ENCODE peak calls at places on chromosomes 4 and X, in nine cellular contexts. S, N, W, H, D, B, R, O and F are unnamed samples.

GRCh38 chr4:183130328-183131155 is 31.5 kb downstream of the WWC2 start:
- DNase-seq in S (no peak), N (no peak), W (peak), H (no peak), D (no peak), B (no peak), R (peak), O (no peak), F (peak)

GRCh38 chrX:49041683-49042529 is 1.3 kb downstream of the TFE3 start:
- DNase-seq in S (no peak), N (no peak), W (no peak), H (no peak), D (no peak), B (no peak), R (no peak), O (no peak), F (no peak)

GRCh38 chrX:33211356-33212254 is at the start of gene DMD:
- DNase-seq in S (peak), N (no peak), W (peak), H (no peak), D (no peak), B (no peak), R (peak), O (no peak), F (no peak)

GRCh38 chr4:168654206-168655174 is 157.6 kb downstream of the PALLD start:
- DNase-seq in S (peak), N (no peak), W (peak), H (no peak), D (no peak), B (no peak), R (no peak), O (no peak), F (peak)

GRCh38 chrX:20217279-20217678 is 49.4 kb downstream of the RPS6KA3 start:
- DNase-seq in S (no peak), N (no peak), W (no peak), H (peak), D (no peak), B (no peak), R (no peak), O (no peak), F (no peak)

GRCh38 chr4:5370286-5370685 is 319.0 kb downstream of the STK32B start:
- DNase-seq in S (no peak), N (no peak), W (no peak), H (peak), D (no peak), B (peak), R (no peak), O (no peak), F (no peak)

GRCh38 chrX:39418936-39419659 is 617.8 kb downstream of the MID1IP1 start:
- DNase-seq in S (no peak), N (no peak), W (no peak), H (no peak), D (no peak), B (no peak), R (no peak), O (no peak), F (peak)

GRCh38 chr4:100348472-100348871 is 158.2 kb upstream of the DDIT4L start:
- DNase-seq in S (no peak), N (no peak), W (no peak), H (peak), D (no peak), B (no peak), R (no peak), O (no peak), F (no peak)

GRCh38 chr4:74370912-74371311 is 6.0 kb downstream of the EREG start:
- DNase-seq in S (peak), N (peak), W (no peak), H (no peak), D (no peak), B (no peak), R (no peak), O (no peak), F (no peak)

GRCh38 chr4:126977306-126977705 is 655.5 kb upstream of the INTU start:
- DNase-seq in S (no peak), N (no peak), W (no peak), H (no peak), D (no peak), B (no peak), R (no peak), O (no peak), F (no peak)

GRCh38 chr4:85937507-85937906 is 422.3 kb downstream of the MAPK10 start:
- DNase-seq in S (no peak), N (no peak), W (no peak), H (no peak), D (no peak), B (no peak), R (no peak), O (no peak), F (no peak)

GRCh38 chr4:183915976-183916375 is 10.9 kb downstream of the STOX2 start:
- DNase-seq in S (no peak), N (no peak), W (no peak), H (no peak), D (no peak), B (no peak), R (no peak), O (no peak), F (no peak)

GRCh38 chr4:4990857-4991540 is 28.3 kb downstream of the CYTL1 start:
- DNase-seq in S (peak), N (no peak), W (no peak), H (no peak), D (no peak), B (peak), R (no peak), O (no peak), F (peak)

GRCh38 chrX:44980883-44981282 is 107.9 kb downstream of the KDM6A start:
- DNase-seq in S (no peak), N (no peak), W (no peak), H (no peak), D (no peak), B (no peak), R (no peak), O (no peak), F (no peak)

GRCh38 chr4:122668241-122668640 is 47.4 kb upstream of the IL21 start:
- DNase-seq in S (no peak), N (no peak), W (no peak), H (no peak), D (no peak), B (no peak), R (no peak), O (no peak), F (no peak)

GRCh38 chr4:166622425-166622977 is 611.8 kb downstream of the SPOCK3 start:
- DNase-seq in S (no peak), N (no peak), W (no peak), H (no peak), D (no peak), B (no peak), R (no peak), O (no peak), F (no peak)

GRCh38 chrX:30895331-30895730 is 6.3 kb upstream of the TAB3 start:
- DNase-seq in S (no peak), N (no peak), W (no peak), H (no peak), D (no peak), B (no peak), R (no peak), O (no peak), F (no peak)

GRCh38 chrX:130108647-130109428 is 1.5 kb downstream of the ELF4 start:
- DNase-seq in S (peak), N (no peak), W (no peak), H (no peak), D (peak), B (no peak), R (no peak), O (peak), F (no peak)

GRCh38 chr4:155673453-155673979 is 6.9 kb downstream of the GUCY1A1 start:
- DNase-seq in S (no peak), N (no peak), W (no peak), H (no peak), D (no peak), B (no peak), R (no peak), O (no peak), F (no peak)

GRCh38 chrX:9033586-9033985 is 341 bp downstream of the FAM9B start:
- DNase-seq in S (no peak), N (no peak), W (no peak), H (no peak), D (peak), B (no peak), R (no peak), O (no peak), F (no peak)

GRCh38 chr4:56976283-56976877 is 1.0 kb downstream of the NOA1 start:
- DNase-seq in S (no peak), N (no peak), W (no peak), H (no peak), D (no peak), B (no peak), R (peak), O (no peak), F (peak)

GRCh38 chr4:95045429-95045828 is 287.7 kb downstream of the BMPR1B start:
- DNase-seq in S (no peak), N (no peak), W (no peak), H (no peak), D (no peak), B (no peak), R (no peak), O (no peak), F (no peak)

GRCh38 chr4:147791341-147791740 is 59.5 kb downstream of the ARHGAP10 start:
- DNase-seq in S (no peak), N (no peak), W (no peak), H (no peak), D (no peak), B (no peak), R (no peak), O (no peak), F (no peak)

GRCh38 chr4:8419222-8420041 is 21.1 kb downstream of the ACOX3 start:
- DNase-seq in S (no peak), N (no peak), W (no peak), H (no peak), D (no peak), B (no peak), R (no peak), O (no peak), F (no peak)

GRCh38 chr4:112523008-112523440 is 7.0 kb upstream of the NEUROG2 start:
- DNase-seq in S (peak), N (no peak), W (no peak), H (no peak), D (peak), B (no peak), R (no peak), O (no peak), F (no peak)

GRCh38 chr4:127782275-127783025 is at the start of gene HSPA4L:
- DNase-seq in S (peak), N (peak), W (peak), H (peak), D (peak), B (peak), R (no peak), O (peak), F (peak)

GRCh38 chr4:38241541-38241940 is 281.3 kb downstream of the PTTG2 start:
- DNase-seq in S (no peak), N (no peak), W (no peak), H (no peak), D (no peak), B (no peak), R (no peak), O (no peak), F (no peak)

GRCh38 chrX:6325437-6325836 is 96.8 kb upstream of the NLGN4X start:
- DNase-seq in S (no peak), N (no peak), W (no peak), H (no peak), D (no peak), B (no peak), R (no peak), O (no peak), F (no peak)

GRCh38 chrX:19630228-19630627 is 114.9 kb upstream of the MAP3K15 start:
- DNase-seq in S (no peak), N (no peak), W (no peak), H (no peak), D (no peak), B (no peak), R (no peak), O (no peak), F (no peak)

GRCh38 chr4:9947168-9948062 is 73.9 kb downstream of the SLC2A9 start:
- DNase-seq in S (no peak), N (no peak), W (no peak), H (no peak), D (no peak), B (no peak), R (no peak), O (no peak), F (peak)

GRCh38 chr4:155879767-155880166 is 13.7 kb upstream of the ASIC5 start:
- DNase-seq in S (no peak), N (no peak), W (no peak), H (no peak), D (no peak), B (no peak), R (no peak), O (no peak), F (no peak)

GRCh38 chr4:76420901-76421581 is at the start of gene CCDC158:
- DNase-seq in S (no peak), N (no peak), W (no peak), H (no peak), D (peak), B (no peak), R (no peak), O (no peak), F (peak)

GRCh38 chrX:48035891-48036290 is 29.1 kb downstream of the SPACA5 start:
- DNase-seq in S (no peak), N (no peak), W (no peak), H (no peak), D (no peak), B (no peak), R (no peak), O (no peak), F (no peak)

GRCh38 chrX:66022742-66023725 is 16.8 kb downstream of the VSIG4 start:
- DNase-seq in S (no peak), N (no peak), W (no peak), H (no peak), D (no peak), B (no peak), R (no peak), O (no peak), F (no peak)

DNA sequence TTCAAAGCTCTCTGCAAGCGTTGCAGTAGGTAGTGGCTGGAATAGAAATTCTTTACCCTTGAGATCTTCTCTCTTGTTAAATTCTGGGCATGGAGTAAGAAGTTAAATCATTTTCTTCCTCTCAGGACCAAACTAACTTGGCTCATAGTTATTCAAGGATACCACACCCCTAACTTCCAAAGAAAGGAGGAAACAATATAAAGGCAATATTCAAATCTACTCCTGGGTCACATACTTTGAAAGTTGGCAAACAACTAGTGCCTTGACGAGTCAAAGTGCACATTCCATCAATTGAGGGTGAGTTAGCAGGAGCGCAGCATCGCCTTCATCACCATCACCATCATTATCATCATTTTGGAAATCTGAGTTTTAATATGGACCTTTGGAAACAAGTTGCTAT is 20.4 kb upstream of the KIT start:
- DNase-seq in S (no peak), N (no peak), W (no peak), H (no peak), D (no peak), B (no peak), R (no peak), O (no peak), F (no peak)
- TF ChIP-seq POLR2AphosphoS5 in S (no peak), N (no peak), W (no peak), H (no peak), D (no peak), B (no peak), R (no peak), O (no peak), F (no peak)

GRCh38 chrX:1178580-1179057 is 33.8 kb downstream of the CRLF2 start:
- DNase-seq in S (no peak), N (no peak), W (no peak), H (no peak), D (peak), B (no peak), R (no peak), O (no peak), F (no peak)
- TF ChIP-seq POLR2AphosphoS5 in S (no peak), N (no peak), W (no peak), H (no peak), D (no peak), B (no peak), R (no peak), O (no peak), F (no peak)

GRCh38 chr4:110900206-110900769 is 277.4 kb upstream of the PITX2 start:
- DNase-seq in S (no peak), N (no peak), W (no peak), H (no peak), D (no peak), B (no peak), R (no peak), O (no peak), F (no peak)
- TF ChIP-seq POLR2AphosphoS5 in S (no peak), N (no peak), W (no peak), H (no peak), D (no peak), B (no peak), R (no peak), O (no peak), F (no peak)

GRCh38 chr4:2836391-2836859 is 7.2 kb upstream of the ADD1 start:
- DNase-seq in S (peak), N (no peak), W (no peak), H (no peak), D (no peak), B (no peak), R (no peak), O (no peak), F (peak)
- TF ChIP-seq POLR2AphosphoS5 in S (no peak), N (no peak), W (no peak), H (no peak), D (peak), B (no peak), R (no peak), O (no peak), F (no peak)

DNA sequence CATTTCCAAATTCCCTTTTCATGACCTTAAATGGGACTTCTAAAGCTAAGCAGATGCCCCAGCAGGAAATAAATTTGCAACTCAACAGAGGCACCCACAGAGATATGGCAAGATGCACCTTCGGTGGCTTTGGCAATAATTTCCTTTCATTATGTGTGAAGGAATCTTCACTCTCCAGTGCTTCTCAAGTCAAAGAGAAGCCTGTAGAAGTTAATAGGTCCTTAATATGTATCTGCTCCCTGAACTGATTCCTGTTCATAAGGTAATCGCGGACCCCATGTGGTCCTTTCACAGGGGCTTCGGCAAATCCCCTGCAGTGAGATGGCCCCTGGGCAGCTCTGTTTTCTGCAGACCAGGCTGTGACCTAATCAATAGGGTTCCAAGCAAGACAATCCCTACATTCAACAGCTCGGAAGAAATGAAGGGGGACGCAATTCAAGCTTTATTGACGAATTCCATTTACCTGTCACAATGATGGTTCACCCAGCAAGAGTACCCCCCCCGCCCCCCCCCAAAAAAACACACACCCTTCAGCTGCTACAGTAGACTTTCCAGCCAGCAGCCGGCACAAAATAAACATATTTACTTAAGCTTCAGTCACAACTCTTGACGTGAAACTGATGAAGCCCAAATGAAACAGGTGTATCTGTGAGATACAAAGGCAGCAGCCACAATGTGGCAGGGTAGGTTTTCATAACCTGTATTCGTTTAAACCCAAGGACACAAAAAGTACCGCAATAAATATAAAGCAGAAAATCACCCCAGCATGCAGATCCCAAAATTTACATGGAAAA is 35.3 kb downstream of the FAT1 start:
- DNase-seq in S (no peak), N (no peak), W (no peak), H (no peak), D (no peak), B (no peak), R (no peak), O (no peak), F (no peak)
- TF ChIP-seq POLR2AphosphoS5 in S (no peak), N (no peak), W (no peak), H (no peak), D (no peak), B (no peak), R (no peak), O (no peak), F (no peak)

GRCh38 chr4:79134767-79135166 is 191.1 kb downstream of the NAA11 start:
- DNase-seq in S (no peak), N (no peak), W (no peak), H (no peak), D (no peak), B (no peak), R (no peak), O (no peak), F (no peak)

GRCh38 chr4:79132826-79133225 is 193.0 kb downstream of the NAA11 start:
- DNase-seq in S (no peak), N (no peak), W (no peak), H (no peak), D (no peak), B (no peak), R (no peak), O (no peak), F (no peak)
- TF ChIP-seq POLR2AphosphoS5 in S (no peak), N (no peak), W (no peak), H (no peak), D (no peak), B (no peak), R (peak), O (no peak), F (no peak)

DNA sequence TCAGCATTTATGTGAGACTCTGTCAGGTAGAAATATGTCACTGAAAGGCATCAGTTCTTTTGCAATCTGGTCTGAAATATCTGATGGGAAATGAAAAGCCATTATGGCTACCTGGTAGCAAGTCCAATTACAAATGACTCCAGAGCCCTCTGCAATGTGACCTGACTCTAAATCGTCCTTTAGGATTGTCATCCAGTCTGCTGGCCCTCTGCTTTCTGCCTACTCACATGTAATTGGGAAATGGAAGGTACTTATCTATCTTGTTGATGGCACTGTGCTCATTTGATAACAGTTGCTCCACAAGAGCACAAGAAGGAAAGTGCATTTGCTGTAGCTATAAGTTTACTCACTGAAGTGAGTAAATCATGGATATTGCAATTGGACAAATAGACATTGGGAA is 799.8 kb downstream of the RAPGEF2 start:
- DNase-seq in S (no peak), N (no peak), W (no peak), H (no peak), D (no peak), B (no peak), R (no peak), O (no peak), F (no peak)
- TF ChIP-seq POLR2AphosphoS5 in S (no peak), N (no peak), W (no peak), H (no peak), D (no peak), B (no peak), R (no peak), O (no peak), F (no peak)

DNA sequence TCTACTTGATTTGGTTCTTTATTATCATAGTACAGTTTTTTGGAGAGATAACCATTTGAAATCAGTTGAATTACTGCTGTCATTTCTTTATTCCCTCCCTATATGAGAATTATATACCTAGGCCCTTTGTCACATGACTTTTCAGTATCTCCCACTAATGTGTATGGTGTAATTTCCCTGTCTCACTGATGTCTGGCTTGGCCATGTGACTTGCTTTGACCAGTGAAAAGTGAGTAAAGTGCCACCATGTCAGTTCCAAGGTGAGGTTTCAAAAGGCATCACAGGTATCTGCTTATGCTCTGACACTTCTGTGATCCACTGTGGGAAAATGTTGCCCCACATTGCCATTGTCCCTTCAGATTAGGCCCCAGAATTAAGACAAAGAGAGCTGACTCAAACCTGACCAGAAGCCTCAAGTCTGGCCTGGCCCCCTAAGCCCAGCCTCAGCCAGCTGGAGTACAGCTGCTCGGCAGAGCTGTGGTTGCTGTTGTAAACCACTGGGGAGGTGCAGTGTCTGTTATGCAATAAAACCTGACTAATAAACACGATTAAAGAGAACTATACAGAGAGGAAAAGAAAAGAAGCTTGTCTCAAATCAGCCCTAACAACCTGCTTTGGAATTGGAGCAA is 27.5 kb downstream of the SETD7 start:
- DNase-seq in S (peak), N (no peak), W (no peak), H (no peak), D (no peak), B (peak), R (no peak), O (no peak), F (peak)
- TF ChIP-seq POLR2AphosphoS5 in S (peak), N (no peak), W (no peak), H (no peak), D (no peak), B (no peak), R (no peak), O (no peak), F (peak)